ENCODE peak calls at places on chromosomes 1 and 21, in six cellular contexts. Y is K562, C is HepG2, E is A549, D is endothelial cell of umbilical vein, G is GM12878. I is an unnamed sample.

GRCh38 chr1:182206628-182207239 is 145.2 kb upstream of the ZNF648 start:
- DNase-seq in Y (peak; percentile 37), G (no peak), D (no peak), C (no peak), E (no peak), I (peak; percentile 55)

GRCh38 chr1:195828322-195828721 is 779.9 kb downstream of the KCNT2 start:
- DNase-seq in Y (no peak), G (no peak), D (no peak), E (no peak), C (no peak), I (no peak)

GRCh38 chr1:34784751-34785221 is 3.8 kb downstream of the GJB3 start:
- DNase-seq in E (no peak), Y (no peak), G (no peak), D (no peak), C (no peak), I (peak; percentile 30)

GRCh38 chr1:58057820-58058219 is 488.7 kb downstream of the OMA1 start:
- DNase-seq in Y (no peak), E (no peak), C (no peak), G (no peak), D (no peak), I (no peak)

GRCh38 chr1:245541389-245541788 is 386.6 kb downstream of the KIF26B start:
- DNase-seq in E (no peak), D (no peak), Y (no peak), G (no peak), C (no peak), I (no peak)

GRCh38 chr1:21584096-21584495 is 74.9 kb downstream of the ALPL start:
- DNase-seq in G (no peak), E (no peak), C (no peak), D (no peak), Y (no peak), I (no peak)

GRCh38 chr1:223700942-223701637 is 11.2 kb upstream of the CAPN2 start:
- DNase-seq in E (peak; percentile 90), D (peak; percentile 74), C (peak; percentile 32), G (no peak), Y (peak; percentile 93), I (peak; percentile 72)

GRCh38 chr21:42843021-42843420 is 36.3 kb downstream of the WDR4 start:
- DNase-seq in D (no peak), G (no peak), Y (no peak), C (no peak), E (no peak), I (no peak)

GRCh38 chr1:161727343-161727924 is 6.1 kb downstream of the FCRLB start:
- DNase-seq in E (no peak), Y (peak; percentile 52), D (no peak), G (no peak), C (no peak), I (peak; percentile 82)

GRCh38 chr1:38138498-38139233 is 92.1 kb upstream of the POU3F1 start:
- DNase-seq in G (no peak), E (peak; percentile 31), C (peak; percentile 35), Y (no peak), D (peak; percentile 79), I (no peak)
- TF ChIP-seq CTCF in G (no peak), E (no peak), C (no peak), Y (no peak), D (no peak), I (no peak)

GRCh38 chr1:202263628-202264027 is 70.0 kb downstream of the LGR6 start:
- DNase-seq in Y (no peak), G (no peak), E (no peak), C (no peak), D (no peak), I (no peak)

GRCh38 chr1:202255343-202255742 is 61.7 kb downstream of the LGR6 start:
- DNase-seq in Y (no peak), G (no peak), E (no peak), D (no peak), C (no peak), I (no peak)

GRCh38 chr1:202264300-202265075 is 70.9 kb downstream of the LGR6 start:
- DNase-seq in G (no peak), Y (no peak), D (no peak), C (no peak), E (no peak), I (no peak)

GRCh38 chr1:202254454-202255252 is 61.1 kb downstream of the LGR6 start:
- DNase-seq in G (no peak), Y (peak; percentile 16), D (no peak), C (no peak), E (no peak), I (no peak)

GRCh38 chr1:202259705-202260104 is 66.1 kb downstream of the LGR6 start:
- DNase-seq in E (no peak), G (no peak), D (no peak), Y (no peak), C (no peak), I (no peak)
- TF ChIP-seq MYC in E (no peak), G (no peak), D (no peak), Y (no peak), C (no peak), I (no peak)

DNA sequence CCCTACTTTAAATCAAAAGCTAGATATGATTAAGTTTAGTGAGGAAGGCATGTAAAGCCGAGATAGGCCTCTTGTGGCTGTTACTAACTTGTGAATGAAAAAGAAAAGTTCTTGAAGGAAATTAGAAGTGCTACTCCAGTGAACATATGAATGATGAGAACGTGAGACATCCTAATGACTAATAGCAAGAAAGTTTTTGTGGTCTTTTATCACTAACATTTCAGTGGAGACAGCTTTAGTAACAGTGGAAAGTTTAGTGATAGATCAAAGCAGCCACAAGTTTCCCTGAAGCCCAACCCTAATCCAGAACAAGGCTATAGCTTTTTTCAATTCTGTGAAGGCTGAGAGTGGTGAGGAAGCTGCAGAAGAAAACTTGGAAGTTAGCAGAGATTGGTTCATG is 73.6 kb upstream of the LRRC8B start:
- DNase-seq in D (no peak), E (no peak), Y (no peak), C (no peak), G (no peak), I (no peak)
- TF ChIP-seq MAX in D (no peak), E (no peak), Y (no peak), C (no peak), G (no peak), I (no peak)

GRCh38 chr1:180954766-180955165 is 42.1 kb downstream of the KIAA1614 start:
- DNase-seq in C (no peak), G (no peak), D (no peak), Y (no peak), E (no peak), I (no peak)

GRCh38 chr1:180953291-180953747 is 40.6 kb downstream of the KIAA1614 start:
- DNase-seq in E (no peak), C (no peak), D (no peak), Y (no peak), G (no peak), I (no peak)

GRCh38 chr1:180951881-180952656 is 39.4 kb downstream of the KIAA1614 start:
- DNase-seq in E (no peak), D (no peak), Y (no peak), C (no peak), G (no peak), I (no peak)

GRCh38 chr1:180952657-180953013 is 39.9 kb downstream of the KIAA1614 start:
- DNase-seq in E (no peak), G (no peak), C (no peak), D (no peak), Y (no peak), I (no peak)

GRCh38 chr1:180953791-180954721 is 41.4 kb downstream of the KIAA1614 start:
- DNase-seq in D (peak; percentile 69), Y (no peak), G (peak; percentile 9), E (peak; percentile 40), C (peak; percentile 31), I (no peak)
- TF ChIP-seq CTCF in D (no peak), Y (no peak), G (no peak), E (no peak), C (no peak), I (no peak)

GRCh38 chr1:205591522-205592351 is 40.1 kb downstream of the ELK4 start:
- DNase-seq in E (peak; percentile 89), Y (peak; percentile 92), G (peak; percentile 59), D (peak; percentile 83), C (peak; percentile 73), I (peak; percentile 79)

GRCh38 chr1:205593967-205594366 is 37.8 kb downstream of the ELK4 start:
- DNase-seq in G (no peak), C (no peak), D (no peak), Y (no peak), E (no peak), I (no peak)

GRCh38 chr1:205590777-205591513 is 40.9 kb downstream of the ELK4 start:
- DNase-seq in C (no peak), E (no peak), Y (no peak), G (no peak), D (no peak), I (no peak)

GRCh38 chr1:205593532-205593931 is 38.3 kb downstream of the ELK4 start:
- DNase-seq in G (peak; percentile 52), Y (no peak), C (no peak), E (no peak), D (peak; percentile 61), I (no peak)

GRCh38 chr1:205592443-205593003 is 39.3 kb downstream of the ELK4 start:
- DNase-seq in D (no peak), Y (no peak), E (no peak), C (no peak), G (no peak), I (no peak)
- TF ChIP-seq MYC in D (no peak), Y (no peak), E (no peak), C (no peak), G (no peak), I (no peak)

GRCh38 chr1:30268923-30269666 is 454.3 kb downstream of the MATN1 start:
- DNase-seq in D (no peak), G (no peak), C (no peak), Y (no peak), E (no peak), I (no peak)

GRCh38 chr1:30265127-30266070 is 458.0 kb downstream of the MATN1 start:
- DNase-seq in D (no peak), G (no peak), C (no peak), E (no peak), Y (no peak), I (no peak)

GRCh38 chr1:30267856-30268255 is 455.5 kb downstream of the MATN1 start:
- DNase-seq in E (no peak), D (no peak), Y (no peak), C (no peak), G (no peak), I (no peak)

GRCh38 chr1:30264672-30265025 is 458.7 kb downstream of the MATN1 start:
- DNase-seq in G (no peak), Y (no peak), D (no peak), E (no peak), C (no peak), I (no peak)

DNA sequence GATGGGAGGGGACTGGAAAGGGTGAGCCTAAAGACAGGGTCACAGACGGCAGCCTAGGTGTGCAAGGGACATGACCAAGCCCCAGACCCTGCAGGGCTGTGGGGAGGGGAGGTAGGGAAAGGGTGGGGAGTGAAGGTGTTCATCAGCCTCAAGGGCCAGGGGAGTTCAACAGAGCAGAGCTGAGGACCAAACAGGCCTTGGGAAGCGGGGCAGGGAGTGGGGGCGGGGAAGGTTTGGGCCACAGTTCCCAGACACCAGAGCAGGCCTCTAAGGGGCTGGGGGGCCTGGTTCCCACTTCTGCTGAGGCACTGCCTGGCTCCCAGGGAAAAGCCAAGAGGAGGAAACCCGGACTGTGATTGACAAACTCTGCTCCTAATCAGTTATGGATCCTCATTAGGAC is 456.3 kb downstream of the MATN1 start:
- DNase-seq in G (no peak), E (no peak), C (no peak), D (no peak), Y (no peak), I (no peak)
- TF ChIP-seq MAX in G (no peak), E (no peak), C (no peak), D (no peak), Y (no peak), I (no peak)